ENCODE peak calls at places on chromosomes 16 and 17, in seven cellular contexts. H is kidney epithelial cell, R is progenitor cell of endocrine pancreas, T is astrocyte, K is colonic mucosa, G is foreskin fibroblast, A is kidney. C is an unnamed sample.

GRCh38 chr17:63223212-63223911 is 222.7 kb downstream of the CYB561 start:
- DNase-seq in H (no peak), R (no peak), T (no peak), K (no peak), G (no peak), A (no peak), C (no peak)

GRCh38 chr16:12287796-12288536 is 311.4 kb downstream of the SNX29 start:
- DNase-seq in H (no peak), R (no peak), T (no peak), K (no peak), G (no peak), A (no peak), C (no peak)

GRCh38 chr16:77686385-77686784 is 35.9 kb upstream of the NUDT7 start:
- DNase-seq in H (no peak), R (no peak), T (no peak), K (no peak), G (no peak), A (no peak), C (no peak)

GRCh38 chr16:2333772-2334379 is 6.7 kb downstream of the ABCA3 start:
- DNase-seq in H (no peak), R (no peak), T (no peak), K (no peak), G (no peak), A (no peak), C (no peak)

GRCh38 chr16:49376206-49376605 is 2.6 kb downstream of the C16orf78 start:
- DNase-seq in H (no peak), R (no peak), T (no peak), K (no peak), G (no peak), A (no peak), C (no peak)

GRCh38 chr17:81483085-81483861 is 29.3 kb downstream of the ACTG1 start:
- DNase-seq in H (no peak), R (no peak), T (no peak), K (peak; percentile 32), G (no peak), A (peak; percentile 84), C (peak; percentile 87)

GRCh38 chr17:80882323-80882722 is 109.3 kb upstream of the CHMP6 start:
- DNase-seq in H (no peak), R (no peak), T (no peak), K (no peak), G (no peak), A (peak; percentile 20), C (no peak)

GRCh38 chr17:66939461-66940114 is 24.9 kb upstream of the CACNG4 start:
- DNase-seq in H (no peak), R (no peak), T (no peak), K (no peak), G (no peak), A (no peak), C (no peak)

GRCh38 chr17:42459983-42460300 is 1.3 kb downstream of the ATP6V0A1 start:
- DNase-seq in H (no peak), R (no peak), T (peak; percentile 62), K (no peak), G (no peak), A (no peak), C (no peak)